ENCODE peak calls at places on chromosomes 3 and 15, in nine cellular contexts. One of them, this sample, is unnamed.
A peak's percentile ranks its signal among the peaks of the same experiment; 100 is the strongest.

GRCh38 chr3:12155833-12156232 is 2.9 kb downstream of the TIMP4 start:
- DNase-seq in activated T-helper 1 cell treated with anti-CD3 and anti-CD28 coated beads, Interleukin-2, amount 50 U/mL, for 16 hours: no peak
- DNase-seq in stimulated activated CD4-positive, alpha-beta T cell treated with anti-CD3 and anti-CD28 coated beads, Interleukin-15, amount 100 ng/mL, for 1 hour: no peak
- DNase-seq in GM12865: no peak
- DNase-seq in fibroblast of mammary gland: peak; percentile 89
- DNase-seq in small intestine: peak; percentile 81
- DNase-seq in activated naive CD4-positive, alpha-beta T cell treated with anti-CD3 and anti-CD28 coated beads for 36 hours: no peak
- DNase-seq in LoVo: peak; percentile 58
- DNase-seq in EH: peak; percentile 82
- DNase-seq in this sample: no peak

GRCh38 chr3:157794771-157795170 is 291.6 kb upstream of the VEPH1 start:
- DNase-seq in activated T-helper 1 cell treated with anti-CD3 and anti-CD28 coated beads, Interleukin-2, amount 50 U/mL, for 16 hours: no peak
- DNase-seq in stimulated activated CD4-positive, alpha-beta T cell treated with anti-CD3 and anti-CD28 coated beads, Interleukin-15, amount 100 ng/mL, for 1 hour: no peak
- DNase-seq in GM12865: no peak
- DNase-seq in fibroblast of mammary gland: peak; percentile 76
- DNase-seq in small intestine: no peak
- DNase-seq in activated naive CD4-positive, alpha-beta T cell treated with anti-CD3 and anti-CD28 coated beads for 36 hours: no peak
- DNase-seq in LoVo: no peak
- DNase-seq in EH: peak; percentile 83
- DNase-seq in this sample: no peak

GRCh38 chr15:39209548-39210211 is 371.2 kb upstream of the THBS1 start:
- DNase-seq in activated T-helper 1 cell treated with anti-CD3 and anti-CD28 coated beads, Interleukin-2, amount 50 U/mL, for 16 hours: no peak
- DNase-seq in stimulated activated CD4-positive, alpha-beta T cell treated with anti-CD3 and anti-CD28 coated beads, Interleukin-15, amount 100 ng/mL, for 1 hour: no peak
- DNase-seq in GM12865: no peak
- DNase-seq in fibroblast of mammary gland: no peak
- DNase-seq in small intestine: peak; percentile 77
- DNase-seq in activated naive CD4-positive, alpha-beta T cell treated with anti-CD3 and anti-CD28 coated beads for 36 hours: no peak
- DNase-seq in LoVo: no peak
- DNase-seq in EH: no peak
- DNase-seq in this sample: no peak

GRCh38 chr3:182618981-182619591 is 174.2 kb upstream of the ATP11B start:
- DNase-seq in activated T-helper 1 cell treated with anti-CD3 and anti-CD28 coated beads, Interleukin-2, amount 50 U/mL, for 16 hours: no peak
- DNase-seq in stimulated activated CD4-positive, alpha-beta T cell treated with anti-CD3 and anti-CD28 coated beads, Interleukin-15, amount 100 ng/mL, for 1 hour: no peak
- DNase-seq in GM12865: no peak
- DNase-seq in fibroblast of mammary gland: peak; percentile 26
- DNase-seq in small intestine: no peak
- DNase-seq in activated naive CD4-positive, alpha-beta T cell treated with anti-CD3 and anti-CD28 coated beads for 36 hours: no peak
- DNase-seq in LoVo: peak; percentile 19
- DNase-seq in EH: no peak
- DNase-seq in this sample: no peak

GRCh38 chr3:100370751-100371150 is 30.1 kb downstream of the TOMM70 start:
- DNase-seq in activated T-helper 1 cell treated with anti-CD3 and anti-CD28 coated beads, Interleukin-2, amount 50 U/mL, for 16 hours: no peak
- DNase-seq in stimulated activated CD4-positive, alpha-beta T cell treated with anti-CD3 and anti-CD28 coated beads, Interleukin-15, amount 100 ng/mL, for 1 hour: no peak
- DNase-seq in GM12865: no peak
- DNase-seq in fibroblast of mammary gland: peak; percentile 6
- DNase-seq in small intestine: no peak
- DNase-seq in activated naive CD4-positive, alpha-beta T cell treated with anti-CD3 and anti-CD28 coated beads for 36 hours: no peak
- DNase-seq in LoVo: no peak
- DNase-seq in EH: peak; percentile 58
- DNase-seq in this sample: no peak

GRCh38 chr3:27147215-27147614 is 222.0 kb downstream of the NEK10 start:
- DNase-seq in activated T-helper 1 cell treated with anti-CD3 and anti-CD28 coated beads, Interleukin-2, amount 50 U/mL, for 16 hours: no peak
- DNase-seq in stimulated activated CD4-positive, alpha-beta T cell treated with anti-CD3 and anti-CD28 coated beads, Interleukin-15, amount 100 ng/mL, for 1 hour: no peak
- DNase-seq in GM12865: no peak
- DNase-seq in fibroblast of mammary gland: no peak
- DNase-seq in small intestine: no peak
- DNase-seq in activated naive CD4-positive, alpha-beta T cell treated with anti-CD3 and anti-CD28 coated beads for 36 hours: no peak
- DNase-seq in LoVo: no peak
- DNase-seq in EH: peak; percentile 69
- DNase-seq in this sample: no peak

GRCh38 chr3:30370681-30371271 is 235.6 kb upstream of the TGFBR2 start:
- DNase-seq in activated T-helper 1 cell treated with anti-CD3 and anti-CD28 coated beads, Interleukin-2, amount 50 U/mL, for 16 hours: no peak
- DNase-seq in stimulated activated CD4-positive, alpha-beta T cell treated with anti-CD3 and anti-CD28 coated beads, Interleukin-15, amount 100 ng/mL, for 1 hour: no peak
- DNase-seq in GM12865: no peak
- DNase-seq in fibroblast of mammary gland: peak; percentile 39
- DNase-seq in small intestine: no peak
- DNase-seq in activated naive CD4-positive, alpha-beta T cell treated with anti-CD3 and anti-CD28 coated beads for 36 hours: no peak
- DNase-seq in LoVo: peak; percentile 74
- DNase-seq in EH: peak; percentile 77
- DNase-seq in this sample: no peak

GRCh38 chr3:120441776-120442175 is 9.0 kb downstream of the FSTL1 start:
- DNase-seq in activated T-helper 1 cell treated with anti-CD3 and anti-CD28 coated beads, Interleukin-2, amount 50 U/mL, for 16 hours: no peak
- DNase-seq in stimulated activated CD4-positive, alpha-beta T cell treated with anti-CD3 and anti-CD28 coated beads, Interleukin-15, amount 100 ng/mL, for 1 hour: no peak
- DNase-seq in GM12865: no peak
- DNase-seq in fibroblast of mammary gland: no peak
- DNase-seq in small intestine: no peak
- DNase-seq in activated naive CD4-positive, alpha-beta T cell treated with anti-CD3 and anti-CD28 coated beads for 36 hours: no peak
- DNase-seq in LoVo: no peak
- DNase-seq in EH: no peak
- DNase-seq in this sample: no peak

GRCh38 chr15:80801891-80802680 is 22.9 kb downstream of the CEMIP start:
- DNase-seq in activated T-helper 1 cell treated with anti-CD3 and anti-CD28 coated beads, Interleukin-2, amount 50 U/mL, for 16 hours: no peak
- DNase-seq in stimulated activated CD4-positive, alpha-beta T cell treated with anti-CD3 and anti-CD28 coated beads, Interleukin-15, amount 100 ng/mL, for 1 hour: no peak
- DNase-seq in GM12865: no peak
- DNase-seq in fibroblast of mammary gland: peak; percentile 60
- DNase-seq in small intestine: peak; percentile 13
- DNase-seq in activated naive CD4-positive, alpha-beta T cell treated with anti-CD3 and anti-CD28 coated beads for 36 hours: no peak
- DNase-seq in LoVo: no peak
- DNase-seq in EH: peak; percentile 45
- DNase-seq in this sample: no peak

GRCh38 chr15:62770752-62771151 is 271.8 kb upstream of the TPM1 start:
- DNase-seq in activated T-helper 1 cell treated with anti-CD3 and anti-CD28 coated beads, Interleukin-2, amount 50 U/mL, for 16 hours: no peak
- DNase-seq in stimulated activated CD4-positive, alpha-beta T cell treated with anti-CD3 and anti-CD28 coated beads, Interleukin-15, amount 100 ng/mL, for 1 hour: no peak
- DNase-seq in GM12865: no peak
- DNase-seq in fibroblast of mammary gland: peak; percentile 88
- DNase-seq in small intestine: no peak
- DNase-seq in activated naive CD4-positive, alpha-beta T cell treated with anti-CD3 and anti-CD28 coated beads for 36 hours: no peak
- DNase-seq in LoVo: peak; percentile 18
- DNase-seq in EH: peak; percentile 92
- DNase-seq in this sample: no peak

GRCh38 chr15:45320581-45320980 is 57.8 kb downstream of the GATM start:
- DNase-seq in activated T-helper 1 cell treated with anti-CD3 and anti-CD28 coated beads, Interleukin-2, amount 50 U/mL, for 16 hours: no peak
- DNase-seq in stimulated activated CD4-positive, alpha-beta T cell treated with anti-CD3 and anti-CD28 coated beads, Interleukin-15, amount 100 ng/mL, for 1 hour: no peak
- DNase-seq in GM12865: no peak
- DNase-seq in fibroblast of mammary gland: peak; percentile 5
- DNase-seq in small intestine: peak; percentile 43
- DNase-seq in activated naive CD4-positive, alpha-beta T cell treated with anti-CD3 and anti-CD28 coated beads for 36 hours: no peak
- DNase-seq in LoVo: peak; percentile 46
- DNase-seq in EH: no peak
- DNase-seq in this sample: no peak

GRCh38 chr3:197468866-197469382 is 86.8 kb downstream of the BDH1 start:
- DNase-seq in activated T-helper 1 cell treated with anti-CD3 and anti-CD28 coated beads, Interleukin-2, amount 50 U/mL, for 16 hours: no peak
- DNase-seq in stimulated activated CD4-positive, alpha-beta T cell treated with anti-CD3 and anti-CD28 coated beads, Interleukin-15, amount 100 ng/mL, for 1 hour: no peak
- DNase-seq in GM12865: no peak
- DNase-seq in fibroblast of mammary gland: peak; percentile 85
- DNase-seq in small intestine: peak; percentile 76
- DNase-seq in activated naive CD4-positive, alpha-beta T cell treated with anti-CD3 and anti-CD28 coated beads for 36 hours: no peak
- DNase-seq in LoVo: no peak
- DNase-seq in EH: peak; percentile 55
- DNase-seq in this sample: no peak

GRCh38 chr3:123373535-123373987 is 75.3 kb downstream of the ADCY5 start:
- DNase-seq in activated T-helper 1 cell treated with anti-CD3 and anti-CD28 coated beads, Interleukin-2, amount 50 U/mL, for 16 hours: no peak
- DNase-seq in stimulated activated CD4-positive, alpha-beta T cell treated with anti-CD3 and anti-CD28 coated beads, Interleukin-15, amount 100 ng/mL, for 1 hour: no peak
- DNase-seq in GM12865: no peak
- DNase-seq in fibroblast of mammary gland: no peak
- DNase-seq in small intestine: no peak
- DNase-seq in activated naive CD4-positive, alpha-beta T cell treated with anti-CD3 and anti-CD28 coated beads for 36 hours: no peak
- DNase-seq in LoVo: no peak
- DNase-seq in EH: no peak
- DNase-seq in this sample: no peak

GRCh38 chr3:118960876-118961275 is 73.8 kb downstream of the IGSF11 start:
- DNase-seq in activated T-helper 1 cell treated with anti-CD3 and anti-CD28 coated beads, Interleukin-2, amount 50 U/mL, for 16 hours: no peak
- DNase-seq in stimulated activated CD4-positive, alpha-beta T cell treated with anti-CD3 and anti-CD28 coated beads, Interleukin-15, amount 100 ng/mL, for 1 hour: no peak
- DNase-seq in GM12865: no peak
- DNase-seq in fibroblast of mammary gland: peak; percentile 47
- DNase-seq in small intestine: no peak
- DNase-seq in activated naive CD4-positive, alpha-beta T cell treated with anti-CD3 and anti-CD28 coated beads for 36 hours: no peak
- DNase-seq in LoVo: no peak
- DNase-seq in EH: peak; percentile 5
- DNase-seq in this sample: no peak

GRCh38 chr3:16063603-16064002 is 110.9 kb upstream of the GALNT15 start:
- DNase-seq in activated T-helper 1 cell treated with anti-CD3 and anti-CD28 coated beads, Interleukin-2, amount 50 U/mL, for 16 hours: no peak
- DNase-seq in stimulated activated CD4-positive, alpha-beta T cell treated with anti-CD3 and anti-CD28 coated beads, Interleukin-15, amount 100 ng/mL, for 1 hour: no peak
- DNase-seq in GM12865: no peak
- DNase-seq in fibroblast of mammary gland: peak; percentile 19
- DNase-seq in small intestine: no peak
- DNase-seq in activated naive CD4-positive, alpha-beta T cell treated with anti-CD3 and anti-CD28 coated beads for 36 hours: no peak
- DNase-seq in LoVo: no peak
- DNase-seq in EH: no peak
- DNase-seq in this sample: no peak

GRCh38 chr3:134406331-134407246 is 32.3 kb upstream of the AMOTL2 start:
- DNase-seq in activated T-helper 1 cell treated with anti-CD3 and anti-CD28 coated beads, Interleukin-2, amount 50 U/mL, for 16 hours: no peak
- DNase-seq in stimulated activated CD4-positive, alpha-beta T cell treated with anti-CD3 and anti-CD28 coated beads, Interleukin-15, amount 100 ng/mL, for 1 hour: no peak
- DNase-seq in GM12865: no peak
- DNase-seq in fibroblast of mammary gland: no peak
- DNase-seq in small intestine: peak; percentile 43
- DNase-seq in activated naive CD4-positive, alpha-beta T cell treated with anti-CD3 and anti-CD28 coated beads for 36 hours: no peak
- DNase-seq in LoVo: no peak
- DNase-seq in EH: peak; percentile 10
- DNase-seq in this sample: no peak

GRCh38 chr3:11195201-11195600 is 40.9 kb downstream of the HRH1 start:
- DNase-seq in activated T-helper 1 cell treated with anti-CD3 and anti-CD28 coated beads, Interleukin-2, amount 50 U/mL, for 16 hours: no peak
- DNase-seq in stimulated activated CD4-positive, alpha-beta T cell treated with anti-CD3 and anti-CD28 coated beads, Interleukin-15, amount 100 ng/mL, for 1 hour: no peak
- DNase-seq in GM12865: no peak
- DNase-seq in fibroblast of mammary gland: no peak
- DNase-seq in small intestine: no peak
- DNase-seq in activated naive CD4-positive, alpha-beta T cell treated with anti-CD3 and anti-CD28 coated beads for 36 hours: no peak
- DNase-seq in LoVo: no peak
- DNase-seq in EH: peak; percentile 55
- DNase-seq in this sample: no peak

This sample was measured in Karpas-422.